ENCODE peak calls at places on chromosomes 5 and 9, in six cellular contexts. E is GM23338, Z is A549, N is tibial artery, L is mucosa of descending colon, M is transverse colon. S is an unnamed sample.

GRCh38 chr5:151141535-151141934 is 16.0 kb downstream of the ANXA6 start:
- DNase-seq in N (no peak), Z (no peak), L (no peak), E (peak), M (peak), S (peak)

GRCh38 chr5:6730407-6730806 is 17.2 kb downstream of the TENT4A start:
- DNase-seq in Z (no peak), N (peak), M (peak), L (peak), E (no peak), S (peak)

GRCh38 chr9:74598874-74599273 is 101.7 kb downstream of the RORB start:
- DNase-seq in N (no peak), M (no peak), E (no peak), L (no peak), Z (no peak), S (no peak)

GRCh38 chr5:67209141-67209771 is 12.7 kb upstream of the CD180 start:
- DNase-seq in L (peak), N (no peak), E (peak), M (peak), Z (peak), S (peak)

GRCh38 chr5:44441460-44441859 is 52.2 kb upstream of the FGF10 start:
- DNase-seq in N (no peak), L (no peak), Z (no peak), E (peak), M (no peak), S (no peak)

GRCh38 chr5:181217111-181217804 is 5.8 kb upstream of the TRIM41 start:
- DNase-seq in N (peak), M (peak), Z (peak), E (peak), L (peak), S (peak)

GRCh38 chr5:112253478-112254250 is 165.4 kb downstream of the EPB41L4A start:
- DNase-seq in M (no peak), L (no peak), E (peak), N (no peak), Z (no peak), S (no peak)

GRCh38 chr5:100553209-100553608 is 18.0 kb downstream of the FAM174A start:
- DNase-seq in L (no peak), M (no peak), Z (no peak), N (no peak), E (no peak), S (no peak)

GRCh38 chr9:99366183-99366582 is 144.1 kb downstream of the SEC61B start:
- DNase-seq in L (no peak), M (no peak), N (no peak), E (no peak), Z (no peak), S (no peak)

GRCh38 chr5:136132087-136132486 is 558 bp upstream of the SMAD5 start:
- DNase-seq in M (peak), L (peak), N (peak), Z (peak), E (no peak), S (peak)

GRCh38 chr9:89177401-89178161 is 1.0 kb downstream of the SHC3 start:
- DNase-seq in E (peak), Z (no peak), M (no peak), L (peak), N (no peak), S (peak)

GRCh38 chr9:89178162-89179120 is at the start of gene SHC3:
- DNase-seq in L (peak), E (peak), Z (no peak), N (no peak), M (no peak), S (peak)

GRCh38 chr9:89177021-89177400 is 1.6 kb downstream of the SHC3 start:
- DNase-seq in Z (no peak), L (no peak), N (no peak), E (peak), M (no peak), S (peak)

GRCh38 chr9:89179920-89180667 is 1.5 kb upstream of the SHC3 start:
- DNase-seq in N (peak), M (peak), Z (peak), E (peak), L (peak), S (peak)

GRCh38 chr9:89179535-89179919 is 909 bp upstream of the SHC3 start:
- DNase-seq in L (no peak), E (peak), N (no peak), M (no peak), Z (no peak), S (peak)
- H3K4me3 ChIP-seq in L (no peak), E (peak), N (peak), M (peak), Z (peak), S (peak)

DNA sequence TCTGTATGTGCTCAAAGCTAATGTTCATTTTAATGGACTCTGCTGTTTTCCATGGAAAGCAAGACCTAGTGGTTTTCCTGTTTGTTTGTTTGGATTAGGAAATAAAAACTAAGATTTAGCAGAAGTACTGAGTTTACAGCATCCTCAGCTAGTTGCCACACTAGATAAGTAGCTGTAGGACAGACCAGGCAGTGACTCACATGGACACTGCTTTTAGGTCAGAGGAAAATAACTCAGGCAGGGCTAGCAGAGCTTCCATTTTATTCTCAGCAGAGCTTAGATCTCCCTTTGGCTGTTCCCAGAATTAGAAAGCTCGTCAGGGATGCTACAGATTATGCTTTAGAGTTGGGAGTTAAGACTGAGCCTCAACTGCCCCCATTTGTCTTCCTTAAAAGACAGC is 204.4 kb downstream of the SH3GL2 start:
- DNase-seq in M (no peak), N (no peak), L (no peak), E (no peak), Z (no peak), S (no peak)
- H3K4me3 ChIP-seq in M (no peak), N (no peak), L (no peak), E (no peak), Z (no peak), S (no peak)

DNA sequence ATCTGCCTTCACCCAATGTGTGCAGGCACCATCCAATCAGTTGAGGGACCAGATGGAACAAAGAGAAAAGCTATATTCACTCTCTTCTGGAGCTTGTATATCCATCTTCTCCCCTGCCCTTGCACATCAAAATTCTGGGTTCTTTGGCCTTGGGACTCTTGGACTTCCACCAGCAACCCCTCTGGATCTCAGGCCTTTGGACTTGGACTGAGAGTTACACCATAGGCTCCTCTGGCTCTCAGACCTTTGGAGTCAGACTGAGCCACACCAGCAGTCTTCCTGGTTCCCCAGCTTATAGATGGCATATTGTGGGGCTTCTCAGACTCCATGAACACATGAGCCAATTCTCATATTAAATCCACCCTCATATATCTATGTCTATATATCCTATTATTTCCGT is 73.1 kb downstream of the TSSK1B start:
- DNase-seq in E (no peak), N (no peak), Z (no peak), L (no peak), M (no peak), S (no peak)
- H3K4me3 ChIP-seq in E (no peak), N (no peak), Z (no peak), L (no peak), M (no peak), S (no peak)

GRCh38 chr5:39482098-39482497 is 57.3 kb upstream of the DAB2 start:
- DNase-seq in M (no peak), N (no peak), L (no peak), E (no peak), Z (no peak), S (no peak)
- H3K4me3 ChIP-seq in M (no peak), N (no peak), L (no peak), E (no peak), Z (no peak), S (no peak)

DNA sequence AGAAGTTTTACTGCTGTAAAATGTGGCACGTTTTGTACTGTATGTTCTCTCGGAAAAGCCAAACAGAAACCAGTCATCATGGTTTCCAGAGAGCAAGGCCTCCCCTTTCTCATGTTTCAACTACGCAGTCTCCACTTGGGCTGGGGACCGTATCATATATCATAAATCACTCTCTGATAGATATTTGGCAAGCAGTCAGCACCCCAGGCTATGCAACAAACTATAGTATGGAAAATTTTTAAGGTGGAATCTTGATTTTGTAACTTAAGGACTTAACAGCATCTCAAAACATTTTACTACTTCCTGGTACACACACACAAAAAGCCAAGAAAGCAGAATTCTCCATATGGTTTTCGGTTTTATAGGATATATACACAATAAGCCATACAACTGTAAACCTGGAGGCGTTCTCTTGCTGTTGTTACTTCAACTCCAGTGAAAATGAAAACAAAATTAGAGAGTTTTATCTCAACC is 283.6 kb downstream of the NFIB start:
- DNase-seq in L (no peak), N (no peak), E (no peak), Z (no peak), M (no peak), S (no peak)
- H3K4me3 ChIP-seq in L (no peak), N (peak), E (no peak), Z (no peak), M (no peak), S (no peak)

GRCh38 chr9:87500894-87501656 is 3.4 kb downstream of the DAPK1 start:
- DNase-seq in Z (no peak), E (no peak), L (no peak), N (no peak), M (no peak), S (no peak)
- H3K4me3 ChIP-seq in Z (no peak), E (peak), L (no peak), N (no peak), M (no peak), S (no peak)

S was measured in H7.